ENCODE peak calls at places on chromosomes 3 and 15, in eight cellular contexts. One of them, this sample, is unnamed.

GRCh38 chr3:142226474-142226873 is 1.1 kb upstream of the GK5 start:
- DNase-seq in coronary artery: no peak
- DNase-seq in GM12864: no peak
- DNase-seq in cardiac muscle cell: no peak
- DNase-seq in fibroblast of the aortic adventitia: no peak
- DNase-seq in tibial artery: no peak
- DNase-seq in testis: no peak
- DNase-seq in astrocyte: no peak
- DNase-seq in this sample: peak; percentile 16

GRCh38 chr3:55521086-55522060 is 34.3 kb upstream of the WNT5A start:
- DNase-seq in coronary artery: no peak
- DNase-seq in GM12864: no peak
- DNase-seq in cardiac muscle cell: no peak
- DNase-seq in fibroblast of the aortic adventitia: peak; percentile 29
- DNase-seq in tibial artery: peak; percentile 40
- DNase-seq in testis: no peak
- DNase-seq in astrocyte: peak; percentile 69
- DNase-seq in this sample: peak; percentile 64

GRCh38 chr3:137946341-137946973 is 63.5 kb upstream of the CLDN18 start:
- DNase-seq in coronary artery: no peak
- DNase-seq in GM12864: peak; percentile 44
- DNase-seq in cardiac muscle cell: peak; percentile 81
- DNase-seq in fibroblast of the aortic adventitia: peak; percentile 74
- DNase-seq in tibial artery: peak; percentile 20
- DNase-seq in testis: peak; percentile 73
- DNase-seq in astrocyte: peak; percentile 39
- DNase-seq in this sample: peak; percentile 34

GRCh38 chr15:69792823-69793222 is 304.9 kb downstream of the TLE3 start:
- DNase-seq in coronary artery: no peak
- DNase-seq in GM12864: no peak
- DNase-seq in cardiac muscle cell: no peak
- DNase-seq in fibroblast of the aortic adventitia: no peak
- DNase-seq in tibial artery: no peak
- DNase-seq in testis: no peak
- DNase-seq in astrocyte: no peak
- DNase-seq in this sample: no peak

GRCh38 chr3:114213262-114213668 is 24.1 kb downstream of the ZNF80 start:
- DNase-seq in coronary artery: no peak
- DNase-seq in GM12864: no peak
- DNase-seq in cardiac muscle cell: no peak
- DNase-seq in fibroblast of the aortic adventitia: peak; percentile 64
- DNase-seq in tibial artery: no peak
- DNase-seq in testis: no peak
- DNase-seq in astrocyte: peak; percentile 56
- DNase-seq in this sample: peak; percentile 86

GRCh38 chr15:101242160-101242998 is 9.5 kb downstream of the CHSY1 start:
- DNase-seq in coronary artery: no peak
- DNase-seq in GM12864: peak; percentile 69
- DNase-seq in cardiac muscle cell: no peak
- DNase-seq in fibroblast of the aortic adventitia: peak; percentile 77
- DNase-seq in tibial artery: no peak
- DNase-seq in testis: no peak
- DNase-seq in astrocyte: peak; percentile 68
- DNase-seq in this sample: peak; percentile 57

GRCh38 chr3:187236963-187237362 is 39.7 kb downstream of the RTP1 start:
- DNase-seq in coronary artery: no peak
- DNase-seq in GM12864: no peak
- DNase-seq in cardiac muscle cell: no peak
- DNase-seq in fibroblast of the aortic adventitia: peak; percentile 25
- DNase-seq in tibial artery: no peak
- DNase-seq in testis: no peak
- DNase-seq in astrocyte: no peak
- DNase-seq in this sample: no peak

GRCh38 chr3:15575446-15575845 is 25.9 kb downstream of the HACL1 start:
- DNase-seq in coronary artery: no peak
- DNase-seq in GM12864: no peak
- DNase-seq in cardiac muscle cell: no peak
- DNase-seq in fibroblast of the aortic adventitia: no peak
- DNase-seq in tibial artery: no peak
- DNase-seq in testis: no peak
- DNase-seq in astrocyte: no peak
- DNase-seq in this sample: no peak

GRCh38 chr3:142931222-142931621 is 32.3 kb downstream of the PAQR9 start:
- DNase-seq in coronary artery: no peak
- DNase-seq in GM12864: no peak
- DNase-seq in cardiac muscle cell: peak; percentile 28
- DNase-seq in fibroblast of the aortic adventitia: no peak
- DNase-seq in tibial artery: no peak
- DNase-seq in testis: no peak
- DNase-seq in astrocyte: no peak
- DNase-seq in this sample: no peak

GRCh38 chr15:48507416-48508065 is 138.0 kb downstream of the FBN1 start:
- DNase-seq in coronary artery: no peak
- DNase-seq in GM12864: peak; percentile 27
- DNase-seq in cardiac muscle cell: peak; percentile 59
- DNase-seq in fibroblast of the aortic adventitia: peak; percentile 80
- DNase-seq in tibial artery: no peak
- DNase-seq in testis: peak; percentile 51
- DNase-seq in astrocyte: peak; percentile 45
- DNase-seq in this sample: peak; percentile 67

GRCh38 chr3:81437683-81438082 is 323.8 kb downstream of the GBE1 start:
- DNase-seq in coronary artery: no peak
- DNase-seq in GM12864: no peak
- DNase-seq in cardiac muscle cell: no peak
- DNase-seq in fibroblast of the aortic adventitia: no peak
- DNase-seq in tibial artery: no peak
- DNase-seq in testis: no peak
- DNase-seq in astrocyte: no peak
- DNase-seq in this sample: no peak

GRCh38 chr3:169496402-169496801 is 167.1 kb downstream of the MECOM start:
- DNase-seq in coronary artery: no peak
- DNase-seq in GM12864: no peak
- DNase-seq in cardiac muscle cell: no peak
- DNase-seq in fibroblast of the aortic adventitia: no peak
- DNase-seq in tibial artery: no peak
- DNase-seq in testis: no peak
- DNase-seq in astrocyte: no peak
- DNase-seq in this sample: no peak

GRCh38 chr3:78633626-78634025 is 1134.2 kb downstream of the ROBO1 start:
- DNase-seq in coronary artery: no peak
- DNase-seq in GM12864: no peak
- DNase-seq in cardiac muscle cell: no peak
- DNase-seq in fibroblast of the aortic adventitia: peak; percentile 34
- DNase-seq in tibial artery: no peak
- DNase-seq in testis: no peak
- DNase-seq in astrocyte: peak; percentile 14
- DNase-seq in this sample: peak; percentile 12

GRCh38 chr3:78629544-78629943 is 1138.3 kb downstream of the ROBO1 start:
- DNase-seq in coronary artery: no peak
- DNase-seq in GM12864: no peak
- DNase-seq in cardiac muscle cell: no peak
- DNase-seq in fibroblast of the aortic adventitia: no peak
- DNase-seq in tibial artery: no peak
- DNase-seq in testis: no peak
- DNase-seq in astrocyte: no peak
- DNase-seq in this sample: no peak

GRCh38 chr3:78634316-78634715 is 1133.5 kb downstream of the ROBO1 start:
- DNase-seq in coronary artery: no peak
- DNase-seq in GM12864: no peak
- DNase-seq in cardiac muscle cell: no peak
- DNase-seq in fibroblast of the aortic adventitia: no peak
- DNase-seq in tibial artery: no peak
- DNase-seq in testis: no peak
- DNase-seq in astrocyte: peak; percentile 47
- DNase-seq in this sample: no peak

DNA sequence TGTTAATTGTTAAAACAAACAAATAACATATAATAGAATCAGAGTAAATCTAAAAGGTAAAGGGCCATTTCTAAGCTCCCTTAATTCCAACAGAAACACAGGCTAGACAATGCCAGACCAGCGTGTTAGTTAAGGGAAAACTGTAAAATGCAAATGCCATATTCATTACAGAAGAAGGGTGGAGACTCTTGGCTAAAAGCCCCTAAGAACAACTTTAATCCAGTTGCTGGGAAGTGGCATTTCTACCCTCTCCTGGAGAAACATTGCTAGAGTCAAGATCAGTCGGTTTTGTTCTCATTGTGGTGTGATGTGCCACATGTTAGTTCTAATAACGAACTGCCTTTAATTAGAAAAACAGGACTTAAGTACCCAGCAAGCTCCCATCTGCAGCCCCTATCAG is 1134.9 kb downstream of the ROBO1 start:
- DNase-seq in coronary artery: no peak
- DNase-seq in GM12864: no peak
- DNase-seq in cardiac muscle cell: no peak
- DNase-seq in fibroblast of the aortic adventitia: peak; percentile 12
- DNase-seq in tibial artery: no peak
- DNase-seq in testis: no peak
- DNase-seq in astrocyte: no peak
- DNase-seq in this sample: peak; percentile 20
- TF ChIP-seq CTCF in coronary artery: no peak
- TF ChIP-seq CTCF in GM12864: no peak
- TF ChIP-seq CTCF in cardiac muscle cell: no peak
- TF ChIP-seq CTCF in fibroblast of the aortic adventitia: no peak
- TF ChIP-seq CTCF in tibial artery: no peak
- TF ChIP-seq CTCF in testis: no peak
- TF ChIP-seq CTCF in astrocyte: no peak
- TF ChIP-seq CTCF in this sample: no peak

DNA sequence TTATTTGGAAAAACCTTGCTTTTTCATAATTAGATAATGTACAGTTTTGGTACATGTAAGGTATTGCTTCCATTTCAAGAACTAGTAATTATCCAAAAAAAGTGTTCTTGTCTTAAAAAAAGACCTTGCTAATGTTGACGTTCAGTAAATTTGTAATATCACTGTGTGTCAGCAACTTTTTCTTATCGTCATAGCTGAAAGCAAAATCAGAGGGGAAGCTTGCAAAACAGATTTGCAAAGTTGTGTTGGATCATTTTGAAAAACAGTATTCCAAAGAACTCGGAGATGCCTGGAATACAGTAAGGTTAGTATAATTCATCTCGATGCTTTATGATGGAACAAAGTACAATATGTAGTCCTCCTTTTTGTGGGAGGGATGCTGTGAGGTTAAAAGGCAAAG is 1.4 kb downstream of the NSUN3 start:
- DNase-seq in coronary artery: no peak
- DNase-seq in GM12864: no peak
- DNase-seq in cardiac muscle cell: no peak
- DNase-seq in fibroblast of the aortic adventitia: peak; percentile 56
- DNase-seq in tibial artery: no peak
- DNase-seq in testis: no peak
- DNase-seq in astrocyte: no peak
- DNase-seq in this sample: no peak
- H3K4me3 ChIP-seq in coronary artery: peak overlapping the region; percentile 78
- H3K4me3 ChIP-seq in GM12864: peak overlapping the region; percentile 80
- H3K4me3 ChIP-seq in cardiac muscle cell: no peak overlapping the region
- H3K4me3 ChIP-seq in fibroblast of the aortic adventitia: peak overlapping the region; percentile 84
- H3K4me3 ChIP-seq in tibial artery: peak overlapping the region; percentile 66
- H3K4me3 ChIP-seq in testis: no peak overlapping the region
- H3K4me3 ChIP-seq in astrocyte: no peak overlapping the region
- H3K4me3 ChIP-seq in this sample: peak overlapping the region; percentile 97

GRCh38 chr3:175421897-175422296 is 562.8 kb downstream of the NAALADL2 start:
- DNase-seq in coronary artery: no peak
- DNase-seq in GM12864: no peak
- DNase-seq in cardiac muscle cell: no peak
- DNase-seq in fibroblast of the aortic adventitia: no peak
- DNase-seq in tibial artery: no peak
- DNase-seq in testis: no peak
- DNase-seq in astrocyte: no peak
- DNase-seq in this sample: no peak

GRCh38 chr3:175426805-175427204 is 567.7 kb downstream of the NAALADL2 start:
- DNase-seq in coronary artery: no peak
- DNase-seq in GM12864: no peak
- DNase-seq in cardiac muscle cell: no peak
- DNase-seq in fibroblast of the aortic adventitia: no peak
- DNase-seq in tibial artery: no peak
- DNase-seq in testis: no peak
- DNase-seq in astrocyte: peak; percentile 49
- DNase-seq in this sample: peak; percentile 33

GRCh38 chr3:175422744-175423143 is 563.6 kb downstream of the NAALADL2 start:
- DNase-seq in coronary artery: no peak
- DNase-seq in GM12864: no peak
- DNase-seq in cardiac muscle cell: no peak
- DNase-seq in fibroblast of the aortic adventitia: no peak
- DNase-seq in tibial artery: no peak
- DNase-seq in testis: no peak
- DNase-seq in astrocyte: no peak
- DNase-seq in this sample: no peak
- TF ChIP-seq CTCF in coronary artery: no peak
- TF ChIP-seq CTCF in GM12864: no peak
- TF ChIP-seq CTCF in cardiac muscle cell: no peak
- TF ChIP-seq CTCF in fibroblast of the aortic adventitia: no peak
- TF ChIP-seq CTCF in tibial artery: no peak
- TF ChIP-seq CTCF in testis: no peak
- TF ChIP-seq CTCF in astrocyte: no peak
- TF ChIP-seq CTCF in this sample: no peak

GRCh38 chr3:194166682-194167479 is 30.9 kb downstream of the HES1 start:
- DNase-seq in coronary artery: no peak
- DNase-seq in GM12864: no peak
- DNase-seq in cardiac muscle cell: peak; percentile 28
- DNase-seq in fibroblast of the aortic adventitia: peak; percentile 8
- DNase-seq in tibial artery: no peak
- DNase-seq in testis: no peak
- DNase-seq in astrocyte: peak; percentile 37
- DNase-seq in this sample: no peak

GRCh38 chr3:194168994-194169393 is 33.0 kb downstream of the HES1 start:
- DNase-seq in coronary artery: no peak
- DNase-seq in GM12864: no peak
- DNase-seq in cardiac muscle cell: no peak
- DNase-seq in fibroblast of the aortic adventitia: no peak
- DNase-seq in tibial artery: no peak
- DNase-seq in testis: no peak
- DNase-seq in astrocyte: no peak
- DNase-seq in this sample: no peak

GRCh38 chr3:194169595-194169994 is 33.6 kb downstream of the HES1 start:
- DNase-seq in coronary artery: no peak
- DNase-seq in GM12864: no peak
- DNase-seq in cardiac muscle cell: no peak
- DNase-seq in fibroblast of the aortic adventitia: no peak
- DNase-seq in tibial artery: no peak
- DNase-seq in testis: no peak
- DNase-seq in astrocyte: no peak
- DNase-seq in this sample: no peak

GRCh38 chr3:194167480-194167862 is 31.5 kb downstream of the HES1 start:
- DNase-seq in coronary artery: no peak
- DNase-seq in GM12864: no peak
- DNase-seq in cardiac muscle cell: no peak
- DNase-seq in fibroblast of the aortic adventitia: no peak
- DNase-seq in tibial artery: no peak
- DNase-seq in testis: no peak
- DNase-seq in astrocyte: no peak
- DNase-seq in this sample: no peak

DNA sequence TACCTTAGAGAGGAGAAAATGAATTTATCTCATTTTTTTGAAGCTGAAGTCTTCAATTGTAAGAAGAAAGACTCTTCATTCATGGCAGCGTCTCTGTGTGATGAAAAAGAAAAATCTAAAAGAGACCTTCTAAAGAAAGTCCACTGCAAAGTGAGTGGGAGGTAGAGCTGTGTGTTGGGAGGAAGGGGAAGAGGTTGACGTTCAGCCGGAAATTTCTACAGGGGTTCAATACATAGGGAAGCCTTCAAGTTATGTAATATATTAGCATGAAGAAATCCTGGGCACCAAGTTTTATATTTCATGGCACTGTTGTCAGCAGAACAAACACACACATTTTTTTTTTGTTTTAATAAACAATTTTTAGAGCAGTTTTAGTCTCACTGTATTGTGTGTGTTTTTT is 31.9 kb downstream of the HES1 start:
- DNase-seq in coronary artery: no peak
- DNase-seq in GM12864: no peak
- DNase-seq in cardiac muscle cell: no peak
- DNase-seq in fibroblast of the aortic adventitia: no peak
- DNase-seq in tibial artery: no peak
- DNase-seq in testis: no peak
- DNase-seq in astrocyte: no peak
- DNase-seq in this sample: no peak
- H3K4me3 ChIP-seq in coronary artery: no peak overlapping the region
- H3K4me3 ChIP-seq in GM12864: no peak overlapping the region
- H3K4me3 ChIP-seq in cardiac muscle cell: no peak overlapping the region
- H3K4me3 ChIP-seq in fibroblast of the aortic adventitia: no peak overlapping the region
- H3K4me3 ChIP-seq in tibial artery: no peak overlapping the region
- H3K4me3 ChIP-seq in testis: no peak overlapping the region
- H3K4me3 ChIP-seq in astrocyte: no peak overlapping the region
- H3K4me3 ChIP-seq in this sample: no peak overlapping the region

This sample was measured in foreskin fibroblast.